ENCODE peak calls at places on chromosomes 6 and 20, in eight cellular contexts. L is HTR-8/SVneo; W is activated naive CD8-positive, alpha-beta T cell treated with anti-CD3 and anti-CD28 coated beads, Interleukin-2, amount 50 U/mL, for 24 hours; C is NCI-H460; J is CD8-positive, alpha-beta memory T cell; S is lung microvascular endothelial cell; Q is AML-193; D is T-helper 17 cell. I is an unnamed sample.

GRCh38 chr6:137210903-137211302 is 8.3 kb downstream of the IFNGR1 start:
- DNase-seq in L (no peak), W (no peak), C (no peak), J (no peak), S (no peak), Q (peak), D (no peak), I (no peak)

GRCh38 chr20:38806855-38807655 is 1.6 kb downstream of the PPP1R16B start:
- DNase-seq in L (no peak), W (peak), C (no peak), J (peak), S (peak), Q (no peak), D (peak), I (peak)

GRCh38 chr6:167345960-167346359 is 21.1 kb downstream of the TTLL2 start:
- DNase-seq in L (no peak), W (no peak), C (no peak), J (no peak), S (no peak), Q (no peak), D (no peak), I (no peak)

GRCh38 chr6:12182676-12183075 is 107.5 kb upstream of the EDN1 start:
- DNase-seq in L (no peak), W (no peak), C (no peak), J (no peak), S (no peak), Q (no peak), D (no peak), I (no peak)

GRCh38 chr6:166413491-166413951 is 30.8 kb upstream of the MPC1 start:
- DNase-seq in L (no peak), W (no peak), C (no peak), J (no peak), S (no peak), Q (no peak), D (no peak), I (no peak)

GRCh38 chr6:70706491-70707123 is 38.9 kb downstream of the SMAP1 start:
- DNase-seq in L (peak), W (no peak), C (peak), J (no peak), S (peak), Q (peak), D (no peak), I (no peak)

GRCh38 chr20:35806075-35806474 is 34.3 kb downstream of the PHF20 start:
- DNase-seq in L (no peak), W (no peak), C (no peak), J (no peak), S (no peak), Q (no peak), D (no peak), I (no peak)

GRCh38 chr6:25370175-25371036 is 91.2 kb downstream of the CARMIL1 start:
- DNase-seq in L (no peak), W (no peak), C (no peak), J (no peak), S (no peak), Q (no peak), D (no peak), I (no peak)

GRCh38 chr6:105204331-105204730 is 24.5 kb upstream of the POPDC3 start:
- DNase-seq in L (no peak), W (no peak), C (no peak), J (no peak), S (no peak), Q (no peak), D (no peak), I (no peak)

GRCh38 chr6:158686791-158687381 is 37.0 kb downstream of the SYTL3 start:
- DNase-seq in L (no peak), W (peak), C (no peak), J (peak), S (no peak), Q (peak), D (peak), I (no peak)

GRCh38 chr6:84752118-84752850 is 12.1 kb downstream of the TBX18 start:
- DNase-seq in L (no peak), W (no peak), C (no peak), J (no peak), S (no peak), Q (no peak), D (no peak), I (no peak)

GRCh38 chr6:75855047-75855446 is 106.0 kb downstream of the MYO6 start:
- DNase-seq in L (peak), W (peak), C (peak), J (no peak), S (peak), Q (peak), D (no peak), I (peak)

GRCh38 chr20:37627060-37627766 is 66.6 kb upstream of the CTNNBL1 start:
- DNase-seq in L (peak), W (peak), C (peak), J (no peak), S (peak), Q (peak), D (no peak), I (peak)

GRCh38 chr6:166955121-166955864 is 1.1 kb downstream of the RNASET2 start:
- DNase-seq in L (no peak), W (peak), C (no peak), J (no peak), S (no peak), Q (peak), D (no peak), I (peak)